ENCODE peak calls at places on chromosome 20, in five cellular contexts. U is GM20000, D is upper lobe of right lung, Q is LHCN-M2, T is amniotic stem cell. F is an unnamed sample.

GRCh38 chr20:46084805-46085792 is 4.7 kb downstream of the NCOA5 start:
- DNase-seq in U (no peak), D (no peak), Q (no peak), T (no peak), F (no peak)

GRCh38 chr20:33947709-33948295 is 45.9 kb upstream of the RALY start:
- DNase-seq in U (peak), D (no peak), Q (peak), T (no peak), F (peak)

GRCh38 chr20:47361268-47361665 is 4.8 kb upstream of the ZMYND8 start:
- DNase-seq in U (no peak), D (no peak), Q (no peak), T (no peak), F (no peak)

GRCh38 chr20:18639501-18639979 is 51.7 kb downstream of the DTD1 start:
- DNase-seq in U (no peak), D (no peak), Q (peak), T (no peak), F (no peak)

GRCh38 chr20:25339608-25340007 is 51.0 kb downstream of the ABHD12 start:
- DNase-seq in U (no peak), D (no peak), Q (no peak), T (no peak), F (no peak)

GRCh38 chr20:56628873-56629463 is at the start of gene TFAP2C:
- DNase-seq in U (peak), D (peak), Q (no peak), T (peak), F (peak)

GRCh38 chr20:15916623-15917022 is 656.6 kb downstream of the KIF16B start:
- DNase-seq in U (no peak), D (no peak), Q (no peak), T (no peak), F (no peak)

GRCh38 chr20:51495921-51496545 is 46.5 kb downstream of the NFATC2 start:
- DNase-seq in U (no peak), D (no peak), Q (peak), T (no peak), F (no peak)

GRCh38 chr20:32477594-32478512 is 107.3 kb downstream of the NOL4L start:
- DNase-seq in U (no peak), D (no peak), Q (no peak), T (no peak), F (no peak)

F was measured in NCI-H2171.